ENCODE peak calls at places on chromosomes 7 and 10, in four cellular contexts. G, O, N and F are unnamed samples.

GRCh38 chr10:4383683-4384082 is 442.3 kb upstream of the AKR1E2 start:
- DNase-seq in O (no peak), G (no peak), N (no peak), F (no peak)

GRCh38 chr7:119982884-119983283 is 290.1 kb upstream of the KCND2 start:
- DNase-seq in O (no peak), N (no peak), G (no peak), F (no peak)

GRCh38 chr10:129193148-129193547 is 273.9 kb upstream of the MGMT start:
- DNase-seq in G (no peak), N (no peak), O (no peak), F (no peak)

GRCh38 chr10:72353028-72353962 is 1.4 kb downstream of the DNAJB12 start:
- DNase-seq in G (no peak), O (peak), N (peak), F (no peak)

GRCh38 chr7:132009778-132010177 is 453.4 kb upstream of the PODXL start:
- DNase-seq in G (no peak), O (no peak), N (no peak), F (no peak)

GRCh38 chr7:18019562-18019961 is 8.1 kb downstream of the PRPS1L1 start:
- DNase-seq in G (no peak), N (peak), O (no peak), F (no peak)

GRCh38 chr10:98423691-98424120 is 8.7 kb upstream of the PYROXD2 start:
- DNase-seq in G (peak), N (no peak), O (no peak), F (no peak)

GRCh38 chr7:30406664-30407425 is 71.7 kb downstream of the NOD1 start:
- DNase-seq in G (no peak), O (no peak), N (no peak), F (no peak)

GRCh38 chr10:133087679-133088523 is at the start of gene ADGRA1:
- DNase-seq in O (peak), G (no peak), N (no peak), F (no peak)

GRCh38 chr10:5465976-5466450 is 33.4 kb downstream of the CALML5 start:
- DNase-seq in O (no peak), G (no peak), N (no peak), F (no peak)

DNA sequence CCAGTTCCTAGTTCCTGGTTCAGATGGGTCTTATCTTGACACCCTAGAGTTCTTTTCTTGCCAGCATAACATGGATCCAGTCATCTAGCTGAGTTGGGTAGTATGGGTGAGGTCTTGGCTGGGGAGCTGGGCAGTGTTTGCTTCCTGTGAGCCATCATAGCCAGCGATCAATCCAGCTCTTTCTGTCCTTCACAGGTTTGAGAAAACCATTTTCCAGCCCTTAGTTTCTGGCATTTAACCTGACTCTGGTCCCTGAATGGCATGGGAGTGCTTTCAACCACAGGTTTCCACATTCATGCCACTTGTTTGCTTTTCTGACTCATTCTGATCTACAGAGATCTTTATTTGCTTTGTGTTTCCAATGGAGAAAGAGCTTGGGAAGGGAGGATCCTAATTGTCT is 8.6 kb downstream of the SLC13A1 start:
- DNase-seq in G (peak), O (no peak), N (peak), F (no peak)
- TF ChIP-seq PBX3 in G (no peak), O (no peak), N (no peak), F (no peak)

DNA sequence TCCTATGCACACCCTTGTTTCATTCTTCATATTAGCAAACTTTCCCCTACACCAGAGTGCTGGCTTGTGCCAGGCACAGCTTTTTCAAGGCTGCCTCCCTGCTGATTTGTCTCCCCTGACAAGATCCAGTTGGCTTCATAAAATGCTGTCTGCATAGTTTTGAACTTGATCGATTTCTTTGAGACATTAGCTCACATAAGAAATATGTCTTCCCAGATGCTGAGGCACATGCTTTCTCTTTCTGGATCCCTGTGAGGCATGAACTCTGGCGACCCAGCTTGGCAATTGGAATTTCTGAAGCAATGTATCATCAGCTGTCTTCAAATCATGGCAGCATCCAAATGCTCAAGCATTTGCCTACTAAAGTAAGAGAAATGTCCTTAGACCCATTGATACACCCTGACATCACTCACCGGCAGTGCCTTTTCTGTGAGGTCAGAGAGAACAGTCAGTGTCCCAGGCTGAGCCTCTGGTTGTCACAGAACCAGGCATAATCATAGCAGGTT is 616.4 kb upstream of the GHITM start:
- DNase-seq in G (no peak), N (no peak), O (peak), F (no peak)
- TF ChIP-seq PBX3 in G (no peak), N (no peak), O (peak), F (no peak)

GRCh38 chr7:99193527-99194214 is 14.2 kb downstream of the KPNA7 start:
- DNase-seq in N (no peak), O (no peak), G (no peak), F (no peak)
- TF ChIP-seq PBX3 in N (no peak), O (no peak), G (no peak), F (no peak)

GRCh38 chr10:74949024-74949423 is 122.6 kb downstream of the KAT6B start:
- DNase-seq in O (no peak), G (peak), N (no peak), F (no peak)

GRCh38 chr10:74953214-74953613 is 126.8 kb downstream of the KAT6B start:
- DNase-seq in G (peak), N (no peak), O (no peak), F (no peak)

GRCh38 chr10:74947781-74948401 is 121.5 kb downstream of the KAT6B start:
- DNase-seq in G (no peak), O (peak), N (no peak), F (no peak)

GRCh38 chr10:74949434-74949833 is 123.0 kb downstream of the KAT6B start:
- DNase-seq in G (no peak), O (no peak), N (no peak), F (no peak)

DNA sequence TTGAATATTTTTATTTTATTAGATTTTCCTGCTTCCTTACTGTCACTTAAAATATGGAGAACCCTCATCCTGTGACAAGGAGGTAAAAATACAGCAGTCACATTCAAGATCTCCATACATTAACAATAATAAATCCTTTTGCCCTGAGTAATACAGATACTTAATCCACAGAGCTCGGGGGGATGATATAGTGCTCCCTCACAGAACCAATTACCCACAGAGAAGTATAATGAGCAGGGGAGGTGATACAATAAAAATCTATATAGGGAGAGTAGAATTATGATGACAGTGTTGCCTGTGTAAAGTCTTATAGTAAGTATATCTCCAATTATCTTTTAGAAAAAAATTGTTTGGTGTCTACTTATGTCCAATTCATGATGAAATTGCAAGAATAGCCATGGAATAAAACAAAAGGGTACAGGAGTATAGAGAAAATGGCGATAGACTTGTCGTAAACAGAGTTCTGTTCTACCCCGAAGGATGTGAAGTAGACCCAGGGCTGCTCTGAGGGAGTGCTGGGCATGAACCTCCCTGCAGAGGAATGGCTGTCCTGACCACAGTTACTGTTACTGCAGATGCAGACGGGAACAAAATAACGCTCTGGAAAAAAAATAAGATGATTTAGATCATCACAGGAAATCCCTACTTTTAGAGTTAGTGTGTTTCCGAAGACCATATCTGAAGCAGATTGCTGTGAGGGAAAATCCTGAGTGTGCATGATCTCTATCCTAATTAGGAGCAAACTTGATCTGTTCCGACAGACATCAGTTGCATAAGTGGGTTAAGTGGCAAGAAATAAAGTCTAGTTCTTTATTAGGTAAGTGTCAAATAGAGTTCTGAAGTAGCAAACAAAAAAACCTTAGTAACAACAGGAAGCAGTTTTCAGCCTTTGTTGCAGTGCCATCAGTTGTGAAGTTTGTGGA is 123.7 kb downstream of the KAT6B start:
- DNase-seq in N (no peak), G (no peak), O (no peak), F (no peak)
- TF ChIP-seq PBX3 in N (no peak), G (no peak), O (peak), F (no peak)

GRCh38 chr10:79292026-79292425 is 55.2 kb upstream of the PPIF start:
- DNase-seq in N (no peak), G (no peak), O (no peak), F (no peak)

GRCh38 chr10:79296431-79296830 is 50.8 kb upstream of the PPIF start:
- DNase-seq in G (no peak), N (no peak), O (no peak), F (no peak)

GRCh38 chr10:79295593-79295992 is 51.7 kb upstream of the PPIF start:
- DNase-seq in G (no peak), O (no peak), N (no peak), F (no peak)

GRCh38 chr10:79292789-79293746 is 54.2 kb upstream of the PPIF start:
- DNase-seq in O (peak), G (peak), N (peak), F (no peak)

DNA sequence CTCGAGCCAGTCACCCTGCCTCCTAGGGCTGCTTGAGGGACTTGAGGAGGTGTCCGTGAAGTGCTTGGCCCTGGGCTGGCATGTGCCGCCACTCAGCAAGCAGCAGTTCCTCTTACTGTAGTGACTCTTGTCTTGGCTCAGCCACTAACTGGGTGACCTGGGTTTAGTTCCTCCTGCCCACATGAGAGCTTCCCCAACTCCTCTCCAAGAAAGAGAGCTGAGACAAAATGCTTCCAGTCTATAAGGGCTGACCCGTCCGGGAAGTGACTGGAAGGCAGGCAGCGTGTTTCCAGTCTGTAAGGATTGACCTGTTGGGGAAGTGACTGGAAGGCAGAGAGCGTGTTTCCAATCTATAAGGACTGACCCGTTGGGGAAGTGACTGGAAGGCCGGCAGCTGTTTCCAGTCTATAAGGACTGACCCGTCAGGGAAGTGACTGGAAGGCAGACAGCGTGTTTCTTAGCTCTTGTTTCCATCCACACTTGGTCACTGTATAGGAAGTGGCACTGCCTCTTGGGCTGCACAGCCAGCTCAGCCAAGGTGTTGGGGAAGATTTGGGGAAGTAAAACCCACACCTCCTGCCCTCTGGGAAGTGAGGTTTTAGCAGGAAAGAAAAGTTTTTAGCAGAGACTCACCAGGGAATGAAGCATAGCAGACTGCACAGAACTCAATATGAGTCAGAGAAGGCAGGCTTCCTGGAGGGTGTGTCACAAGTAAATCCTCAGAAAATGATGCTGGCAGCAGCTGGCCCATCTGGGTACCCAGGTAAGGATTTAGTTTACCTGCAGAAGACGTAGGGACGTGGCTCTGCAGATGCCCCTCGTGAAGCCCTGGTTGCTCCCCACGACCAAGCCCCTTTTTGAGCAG is 53.2 kb upstream of the PPIF start:
- DNase-seq in N (no peak), O (no peak), G (no peak), F (no peak)
- TF ChIP-seq PBX3 in N (no peak), O (no peak), G (no peak), F (no peak)

DNA sequence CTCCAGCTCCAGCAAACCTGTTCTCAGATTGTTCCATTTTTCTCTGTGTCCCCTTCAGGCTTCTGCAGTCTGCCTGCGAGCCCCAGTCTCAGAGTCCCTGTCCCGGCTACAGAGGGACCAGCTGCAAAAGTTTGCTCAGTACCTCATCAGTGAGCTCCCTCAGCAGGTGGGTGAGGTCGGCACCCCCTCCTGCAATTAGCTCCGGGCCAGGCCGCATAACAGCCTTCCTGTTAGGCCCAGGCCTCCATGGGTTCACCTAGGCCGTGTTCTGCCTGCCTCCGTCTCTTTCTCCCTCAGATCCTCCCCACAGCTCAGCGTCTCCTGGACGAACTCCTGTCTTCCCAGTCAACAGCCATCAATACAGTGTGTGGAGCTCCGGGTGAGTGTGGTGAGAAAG is 4.3 kb downstream of the ZSWIM8 start:
- DNase-seq in N (no peak), G (no peak), O (no peak), F (no peak)
- TF ChIP-seq PBX3 in N (no peak), G (no peak), O (no peak), F (no peak)

DNA sequence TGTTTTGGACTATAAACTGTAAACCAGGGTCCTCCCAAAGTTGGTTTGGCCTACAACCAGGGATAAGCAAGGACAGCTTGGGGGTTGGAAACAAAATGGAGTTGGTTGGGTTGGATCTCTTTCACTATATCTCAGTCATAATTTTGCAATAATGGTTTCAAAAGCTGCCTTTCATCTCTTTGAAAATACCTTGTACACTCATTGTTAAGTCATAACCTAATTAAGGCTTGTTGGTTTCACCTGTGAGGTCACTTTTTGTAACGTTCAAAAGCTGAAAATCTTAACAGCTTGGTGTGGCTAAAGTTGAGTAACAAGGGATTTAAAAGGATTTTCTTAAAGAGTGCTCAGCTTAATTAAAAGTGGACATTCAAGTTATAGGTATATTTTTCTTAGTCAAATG is 476.1 kb downstream of the IPMK start:
- DNase-seq in N (no peak), O (no peak), G (no peak), F (no peak)
- TF ChIP-seq PBX3 in N (no peak), O (no peak), G (no peak), F (no peak)